ENCODE peak calls at places on chromosomes 16 and 17, in four cellular contexts. One of them, this sample, is unnamed.

GRCh38 chr17:74767111-74767516 is 9.0 kb downstream of the NAT9 start:
- DNase-seq in IMR-90: no peak
- DNase-seq in H1: no peak
- DNase-seq in mesendoderm: no peak
- DNase-seq in this sample: no peak

GRCh38 chr17:44770526-44770925 is 11.7 kb downstream of the ADAM11 start:
- DNase-seq in mesendoderm: no peak
- DNase-seq in IMR-90: no peak
- DNase-seq in H1: no peak
- DNase-seq in this sample: no peak

GRCh38 chr17:16975266-16975651 is 3.3 kb upstream of the TNFRSF13B start:
- DNase-seq in IMR-90: no peak
- DNase-seq in mesendoderm: no peak
- DNase-seq in H1: no peak
- DNase-seq in this sample: no peak

GRCh38 chr17:15966879-15967248 is 21.9 kb downstream of the ADORA2B start:
- DNase-seq in mesendoderm: peak; percentile 63
- DNase-seq in IMR-90: no peak
- DNase-seq in H1: no peak
- DNase-seq in this sample: peak; percentile 91

GRCh38 chr17:50598487-50598886 is 36.2 kb upstream of the ABCC3 start:
- DNase-seq in IMR-90: no peak
- DNase-seq in mesendoderm: no peak
- DNase-seq in H1: no peak
- DNase-seq in this sample: no peak

GRCh38 chr17:42177684-42178083 is 3.3 kb downstream of the KCNH4 start:
- DNase-seq in IMR-90: no peak
- DNase-seq in mesendoderm: no peak
- DNase-seq in H1: no peak
- DNase-seq in this sample: no peak

GRCh38 chr16:61887903-61888302 is 148.3 kb downstream of the CDH8 start:
- DNase-seq in H1: no peak
- DNase-seq in IMR-90: no peak
- DNase-seq in mesendoderm: peak; percentile 91
- DNase-seq in this sample: no peak

GRCh38 chr17:83195330-83196087 is 116.1 kb downstream of the METRNL start:
- DNase-seq in H1: no peak
- DNase-seq in mesendoderm: no peak
- DNase-seq in IMR-90: no peak
- DNase-seq in this sample: no peak

GRCh38 chr17:8125196-8125946 is 1.5 kb upstream of the HES7 start:
- DNase-seq in IMR-90: peak; percentile 60
- DNase-seq in mesendoderm: peak; percentile 86
- DNase-seq in H1: no peak
- DNase-seq in this sample: peak; percentile 88

GRCh38 chr17:1947743-1948516 is 77.2 kb downstream of the RTN4RL1 start:
- DNase-seq in H1: no peak
- DNase-seq in IMR-90: no peak
- DNase-seq in mesendoderm: no peak
- DNase-seq in this sample: no peak

GRCh38 chr16:46885960-46886763 is 2.0 kb downstream of the GPT2 start:
- DNase-seq in mesendoderm: peak; percentile 92
- DNase-seq in H1: no peak
- DNase-seq in IMR-90: peak; percentile 81
- DNase-seq in this sample: no peak
- H3K4me2 ChIP-seq in mesendoderm: peak overlapping the region; percentile 11
- H3K4me2 ChIP-seq in H1: peak overlapping the region; percentile 81
- H3K4me2 ChIP-seq in IMR-90: peak overlapping the region; percentile 98
- H3K4me2 ChIP-seq in this sample: peak overlapping the region; percentile 95

GRCh38 chr17:725746-726145 is 6.7 kb upstream of the TLCD3A start:
- DNase-seq in IMR-90: no peak
- DNase-seq in mesendoderm: peak; percentile 49
- DNase-seq in H1: no peak
- DNase-seq in this sample: no peak

GRCh38 chr17:731943-732787 is at the start of gene TLCD3A:
- DNase-seq in H1: no peak
- DNase-seq in IMR-90: peak; percentile 55
- DNase-seq in mesendoderm: peak; percentile 54
- DNase-seq in this sample: peak; percentile 67

GRCh38 chr17:725084-725483 is 7.3 kb upstream of the TLCD3A start:
- DNase-seq in mesendoderm: no peak
- DNase-seq in IMR-90: no peak
- DNase-seq in H1: no peak
- DNase-seq in this sample: no peak

GRCh38 chr17:726331-726919 is 6.0 kb upstream of the TLCD3A start:
- DNase-seq in H1: no peak
- DNase-seq in mesendoderm: peak; percentile 57
- DNase-seq in IMR-90: no peak
- DNase-seq in this sample: peak; percentile 56

DNA sequence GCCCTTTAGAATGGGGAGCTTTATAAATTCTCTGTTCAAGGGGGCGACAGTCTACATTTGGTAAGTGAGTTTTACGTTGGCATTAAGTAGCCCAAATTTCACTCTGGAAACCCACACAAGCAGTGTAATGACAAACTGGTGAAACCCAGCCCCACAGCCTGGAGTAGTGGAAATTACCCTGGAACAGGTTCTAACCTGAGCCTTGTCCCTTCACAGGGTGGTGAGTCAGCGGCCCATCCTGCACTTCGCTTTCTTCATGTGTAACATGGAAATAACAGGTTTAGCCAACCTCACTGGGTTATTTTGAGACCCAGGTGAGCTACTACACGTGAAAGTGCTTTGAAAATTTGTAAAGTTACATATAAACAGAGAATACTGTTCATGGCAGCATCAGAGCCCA is 3.5 kb upstream of the TLCD3A start:
- DNase-seq in IMR-90: no peak
- DNase-seq in H1: no peak
- DNase-seq in mesendoderm: no peak
- DNase-seq in this sample: no peak
- H3K9ac ChIP-seq in IMR-90: no peak overlapping the region
- H3K9ac ChIP-seq in H1: no peak overlapping the region
- H3K9ac ChIP-seq in mesendoderm: no peak overlapping the region
- H3K9ac ChIP-seq in this sample: no peak overlapping the region

GRCh38 chr17:64978138-64978537 is 58.9 kb upstream of the LRRC37A3 start:
- DNase-seq in H1: no peak
- DNase-seq in IMR-90: no peak
- DNase-seq in mesendoderm: no peak
- DNase-seq in this sample: no peak

GRCh38 chr17:64972611-64973010 is 53.3 kb upstream of the LRRC37A3 start:
- DNase-seq in H1: no peak
- DNase-seq in IMR-90: no peak
- DNase-seq in mesendoderm: no peak
- DNase-seq in this sample: no peak

GRCh38 chr17:64974750-64975317 is 55.6 kb upstream of the LRRC37A3 start:
- DNase-seq in mesendoderm: no peak
- DNase-seq in IMR-90: no peak
- DNase-seq in H1: no peak
- DNase-seq in this sample: no peak

DNA sequence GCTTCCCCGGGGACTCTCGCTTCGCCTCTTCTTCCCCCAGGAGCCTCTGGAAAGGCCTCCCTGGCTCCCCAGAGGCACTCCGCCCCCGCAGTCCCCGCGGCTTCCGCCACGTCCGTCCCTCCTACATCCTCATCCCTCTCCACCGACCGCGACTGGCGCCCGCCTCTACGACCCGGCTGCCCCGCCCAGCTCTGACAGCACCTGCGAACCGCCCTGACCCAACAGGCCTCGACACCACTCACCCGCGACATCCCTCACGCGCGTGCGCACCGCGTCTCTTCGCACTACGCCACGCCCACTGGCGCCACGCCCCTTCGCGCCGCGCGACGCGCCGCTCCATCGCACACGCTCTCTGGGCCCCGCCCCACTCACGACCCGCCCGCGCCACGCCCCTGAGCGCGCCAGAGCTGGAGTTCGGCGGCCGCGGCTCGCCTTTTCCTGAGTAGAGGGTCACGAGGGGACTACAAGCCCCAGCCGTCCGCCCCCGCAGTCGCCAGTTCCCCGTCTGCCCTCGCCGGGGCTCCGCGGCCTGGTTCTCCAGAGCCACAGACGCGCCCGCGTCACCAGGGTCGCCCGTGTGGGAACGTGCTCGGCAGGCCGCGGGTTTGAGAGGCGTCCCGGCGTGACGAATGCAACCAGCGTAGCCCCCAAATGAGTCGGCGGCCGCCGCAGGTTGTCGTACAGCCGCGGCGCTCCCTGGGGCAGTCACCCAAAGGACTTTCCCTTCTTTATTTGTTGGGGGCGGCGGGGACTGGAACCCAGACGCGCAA is 56.2 kb upstream of the LRRC37A3 start:
- DNase-seq in H1: peak; percentile 68
- DNase-seq in mesendoderm: peak; percentile 92
- DNase-seq in IMR-90: peak; percentile 87
- DNase-seq in this sample: peak; percentile 95
- H3K56ac ChIP-seq in H1: no peak overlapping the region
- H3K56ac ChIP-seq in mesendoderm: peak overlapping the region; percentile 92
- H3K56ac ChIP-seq in IMR-90: peak overlapping the region; percentile 69
- H3K56ac ChIP-seq in this sample: no peak overlapping the region

GRCh38 chr16:85371948-85372347 is 241.2 kb upstream of the GSE1 start:
- DNase-seq in IMR-90: no peak
- DNase-seq in mesendoderm: no peak
- DNase-seq in H1: no peak
- DNase-seq in this sample: no peak

GRCh38 chr16:85369060-85369459 is 244.1 kb upstream of the GSE1 start:
- DNase-seq in H1: no peak
- DNase-seq in IMR-90: no peak
- DNase-seq in mesendoderm: no peak
- DNase-seq in this sample: no peak

GRCh38 chr16:85370881-85371651 is 242.1 kb upstream of the GSE1 start:
- DNase-seq in mesendoderm: no peak
- DNase-seq in IMR-90: no peak
- DNase-seq in H1: no peak
- DNase-seq in this sample: no peak

GRCh38 chr16:85369741-85370528 is 243.2 kb upstream of the GSE1 start:
- DNase-seq in mesendoderm: peak; percentile 47
- DNase-seq in H1: no peak
- DNase-seq in IMR-90: no peak
- DNase-seq in this sample: peak; percentile 74

DNA sequence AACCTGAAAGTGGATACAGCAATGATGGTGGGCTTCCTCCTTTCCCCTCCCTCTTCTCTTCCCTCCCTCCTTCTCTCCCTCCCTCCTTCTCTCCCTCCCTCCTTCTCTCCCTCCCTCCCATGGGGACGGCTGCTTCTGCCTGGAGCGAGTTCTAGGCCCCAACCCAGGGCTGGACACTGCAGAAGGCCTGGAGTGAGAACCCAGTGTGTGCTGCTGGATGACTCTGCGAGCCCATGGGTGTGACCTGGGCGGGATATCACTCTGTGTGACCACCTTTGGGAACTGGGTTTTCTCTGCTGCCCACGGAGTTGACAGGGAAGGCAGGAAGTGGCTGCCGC is 242.6 kb upstream of the GSE1 start:
- DNase-seq in H1: no peak
- DNase-seq in mesendoderm: no peak
- DNase-seq in IMR-90: no peak
- DNase-seq in this sample: no peak
- H3K4me2 ChIP-seq in H1: no peak overlapping the region
- H3K4me2 ChIP-seq in mesendoderm: no peak overlapping the region
- H3K4me2 ChIP-seq in IMR-90: no peak overlapping the region
- H3K4me2 ChIP-seq in this sample: no peak overlapping the region

GRCh38 chr16:81813648-81814047 is 34.6 kb downstream of the PLCG2 start:
- DNase-seq in mesendoderm: no peak
- DNase-seq in IMR-90: no peak
- DNase-seq in H1: no peak
- DNase-seq in this sample: no peak

GRCh38 chr16:81808933-81809480 is 29.9 kb downstream of the PLCG2 start:
- DNase-seq in H1: no peak
- DNase-seq in mesendoderm: no peak
- DNase-seq in IMR-90: no peak
- DNase-seq in this sample: no peak

GRCh38 chr16:81810361-81810760 is 31.3 kb downstream of the PLCG2 start:
- DNase-seq in mesendoderm: no peak
- DNase-seq in IMR-90: no peak
- DNase-seq in H1: no peak
- DNase-seq in this sample: no peak

GRCh38 chr16:81809567-81809966 is 30.5 kb downstream of the PLCG2 start:
- DNase-seq in H1: no peak
- DNase-seq in IMR-90: no peak
- DNase-seq in mesendoderm: no peak
- DNase-seq in this sample: no peak

DNA sequence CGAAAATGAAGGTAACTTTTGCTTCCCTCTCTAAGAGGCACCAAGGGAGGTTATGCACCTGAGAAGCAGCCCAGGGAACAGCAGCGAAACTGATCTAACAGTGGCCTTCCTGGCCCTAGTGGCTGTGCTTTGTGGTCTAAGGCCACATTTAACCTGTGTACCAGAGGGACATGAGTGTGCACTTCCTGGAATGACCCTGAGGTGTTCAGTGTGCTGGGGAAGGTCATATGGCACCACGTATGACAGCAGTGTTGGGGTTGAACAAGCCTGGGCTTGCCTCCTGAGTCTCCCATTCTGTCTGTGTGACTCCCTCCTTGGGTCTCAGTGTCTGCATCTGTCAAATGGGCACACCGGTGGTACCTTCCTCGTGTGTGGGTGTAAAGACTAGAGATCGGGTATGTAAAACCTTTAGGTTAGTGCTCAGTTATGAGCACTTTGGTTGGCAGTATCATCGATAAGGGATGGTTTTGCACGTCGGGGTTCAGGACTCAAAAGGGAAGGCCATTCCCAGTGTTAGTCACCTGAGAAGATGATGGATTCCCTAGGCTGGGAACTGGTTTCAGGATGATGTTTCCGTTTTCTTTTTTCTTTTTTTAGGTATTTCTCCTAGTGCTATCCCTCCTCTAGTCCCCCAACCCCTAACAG is 31.9 kb downstream of the PLCG2 start:
- DNase-seq in H1: no peak
- DNase-seq in mesendoderm: no peak
- DNase-seq in IMR-90: no peak
- DNase-seq in this sample: no peak
- H3K9ac ChIP-seq in H1: no peak overlapping the region
- H3K9ac ChIP-seq in mesendoderm: no peak overlapping the region
- H3K9ac ChIP-seq in IMR-90: no peak overlapping the region
- H3K9ac ChIP-seq in this sample: no peak overlapping the region

GRCh38 chr16:87185313-87185712 is 131.9 kb downstream of the C16orf95 start:
- DNase-seq in IMR-90: no peak
- DNase-seq in mesendoderm: no peak
- DNase-seq in H1: no peak
- DNase-seq in this sample: no peak
- H3K56ac ChIP-seq in IMR-90: no peak overlapping the region
- H3K56ac ChIP-seq in mesendoderm: no peak overlapping the region
- H3K56ac ChIP-seq in H1: no peak overlapping the region
- H3K56ac ChIP-seq in this sample: no peak overlapping the region

GRCh38 chr17:29769225-29769624 is 146.5 kb upstream of the CORO6 start:
- DNase-seq in H1: no peak
- DNase-seq in mesendoderm: no peak
- DNase-seq in IMR-90: no peak
- DNase-seq in this sample: no peak

GRCh38 chr17:29766796-29767327 is 144.2 kb upstream of the CORO6 start:
- DNase-seq in H1: no peak
- DNase-seq in IMR-90: peak; percentile 5
- DNase-seq in mesendoderm: no peak
- DNase-seq in this sample: no peak

GRCh38 chr17:29776026-29776425 is 153.3 kb upstream of the CORO6 start:
- DNase-seq in IMR-90: no peak
- DNase-seq in mesendoderm: no peak
- DNase-seq in H1: no peak
- DNase-seq in this sample: no peak

GRCh38 chr17:29772981-29773380 is 150.3 kb upstream of the CORO6 start:
- DNase-seq in H1: no peak
- DNase-seq in IMR-90: no peak
- DNase-seq in mesendoderm: no peak
- DNase-seq in this sample: no peak

GRCh38 chr17:29771561-29771960 is 148.8 kb upstream of the CORO6 start:
- DNase-seq in mesendoderm: no peak
- DNase-seq in H1: no peak
- DNase-seq in IMR-90: no peak
- DNase-seq in this sample: no peak
- H3K4me2 ChIP-seq in mesendoderm: no peak overlapping the region
- H3K4me2 ChIP-seq in H1: no peak overlapping the region
- H3K4me2 ChIP-seq in IMR-90: no peak overlapping the region
- H3K4me2 ChIP-seq in this sample: no peak overlapping the region